ENCODE peak calls at places on chromosomes 12 and 14, in eight cellular contexts. W is stimulated activated CD4-positive, alpha-beta T cell treated with anti-CD3 and anti-CD28 coated beads, Interleukin-4, amount 100 ng/mL, for 48 hours; T is NCI-H2171; D is breast epithelium; S is effector memory CD4-positive, alpha-beta T cell; L is T follicular helper cell; R is stimulated activated naive B cell treated with anti-CD40 and anti-IgM and Interleukin-4, amounts not matched to agents 10 μg/mL and 1 μg/mL and 100 μg/mL, for 72 hours; F is GM20000. J is an unnamed sample.

GRCh38 chr12:52606581-52607241 is 5.4 kb upstream of the KRT72 start:
- DNase-seq in R (no peak), S (no peak), W (no peak), L (no peak), F (no peak), T (no peak), D (no peak), J (no peak)

GRCh38 chr12:19970826-19971225 is 397.5 kb upstream of the PDE3A start:
- DNase-seq in W (no peak), S (no peak), T (no peak), R (no peak), L (no peak), D (no peak), F (no peak), J (no peak)

GRCh38 chr14:92676031-92676430 is 72.4 kb downstream of the LGMN start:
- DNase-seq in D (no peak), R (peak; percentile 48), F (no peak), L (no peak), S (no peak), T (no peak), W (no peak), J (no peak)

GRCh38 chr12:51687142-51687935 is 96.3 kb downstream of the SCN8A start:
- DNase-seq in R (no peak), D (no peak), W (no peak), F (no peak), S (no peak), L (no peak), T (no peak), J (no peak)

GRCh38 chr12:71061451-71061850 is 96.3 kb downstream of the TSPAN8 start:
- DNase-seq in S (no peak), R (no peak), W (no peak), D (no peak), T (no peak), F (no peak), L (no peak), J (no peak)

GRCh38 chr12:83759906-83760305 is 1073.2 kb downstream of the TMTC2 start:
- DNase-seq in L (no peak), W (no peak), F (no peak), R (no peak), D (no peak), T (no peak), S (no peak), J (no peak)

GRCh38 chr14:64095620-64096019 is 198.6 kb downstream of the ESR2 start:
- DNase-seq in L (no peak), D (no peak), T (no peak), W (no peak), R (no peak), S (no peak), F (no peak), J (no peak)

GRCh38 chr12:112285600-112286401 is 96.4 kb downstream of the HECTD4 start:
- DNase-seq in S (no peak), F (no peak), W (no peak), D (no peak), T (no peak), R (no peak), L (no peak), J (no peak)

GRCh38 chr12:72564120-72564519 is 291.9 kb downstream of the TRHDE start:
- DNase-seq in T (no peak), W (no peak), L (no peak), R (no peak), S (no peak), F (no peak), D (no peak), J (no peak)

GRCh38 chr12:70049596-70050360 is 193.5 kb upstream of the CNOT2 start:
- DNase-seq in W (no peak), T (no peak), S (no peak), D (no peak), F (peak; percentile 29), R (peak; percentile 18), L (no peak), J (peak; percentile 15)

GRCh38 chr12:126558810-126559209 is 1493.6 kb downstream of the AACS start:
- DNase-seq in W (no peak), D (no peak), L (no peak), T (no peak), F (no peak), S (no peak), R (no peak), J (no peak)

GRCh38 chr14:64997108-64997794 is 10.6 kb downstream of the FNTB start:
- DNase-seq in S (no peak), R (no peak), F (no peak), D (peak; percentile 37), T (no peak), W (no peak), L (no peak), J (no peak)

GRCh38 chr12:132558861-132559623 is 51.3 kb downstream of the LRCOL1 start:
- DNase-seq in W (no peak), R (no peak), S (no peak), L (no peak), D (no peak), T (no peak), F (no peak), J (peak; percentile 55)

GRCh38 chr12:89383235-89384049 is 31.1 kb upstream of the DUSP6 start:
- DNase-seq in D (no peak), T (no peak), L (no peak), R (no peak), S (no peak), W (no peak), F (no peak), J (no peak)

GRCh38 chr12:94202245-94203180 is 54.1 kb downstream of the PLXNC1 start:
- DNase-seq in R (no peak), W (no peak), F (no peak), S (no peak), D (no peak), L (no peak), T (no peak), J (no peak)

GRCh38 chr14:91897121-91897701 is 29.9 kb upstream of the TC2N start:
- DNase-seq in S (no peak), D (peak; percentile 87), L (no peak), F (no peak), W (no peak), T (no peak), R (no peak), J (no peak)

GRCh38 chr12:110046451-110047187 is 1.7 kb downstream of the C12orf76 start:
- DNase-seq in F (no peak), T (no peak), D (no peak), S (no peak), W (no peak), R (no peak), L (no peak), J (no peak)